ENCODE peak calls at places on chromosome 21, in nine cellular contexts. O, Z, Q, W, I, R, S, L and V are unnamed samples.

GRCh38 chr21:16395285-16395684 is 665.5 kb downstream of the USP25 start:
- DNase-seq in Q (no peak), Z (no peak), R (no peak), W (no peak), S (no peak), L (no peak), O (no peak), I (no peak), V (no peak)

GRCh38 chr21:26883768-26884167 is 38.6 kb upstream of the ADAMTS1 start:
- DNase-seq in O (no peak), R (no peak), L (no peak), I (no peak), S (no peak), W (no peak), Q (no peak), Z (peak), V (peak)

GRCh38 chr21:36769051-36769867 is 70.3 kb downstream of the SIM2 start:
- DNase-seq in S (no peak), I (no peak), L (no peak), R (peak), W (no peak), Q (peak), O (no peak), Z (peak), V (no peak)

GRCh38 chr21:14545906-14546480 is at the start of gene SAMSN1:
- DNase-seq in O (peak), S (no peak), Z (peak), W (no peak), I (peak), L (no peak), Q (no peak), R (no peak), V (no peak)

GRCh38 chr21:41024341-41025056 is 143.5 kb upstream of the BACE2 start:
- DNase-seq in O (no peak), S (no peak), R (peak), I (no peak), Q (no peak), Z (no peak), L (no peak), W (no peak), V (no peak)

GRCh38 chr21:16193758-16194606 is 464.2 kb downstream of the USP25 start:
- DNase-seq in W (peak), Z (peak), R (peak), O (peak), S (peak), Q (peak), L (peak), I (peak), V (peak)

GRCh38 chr21:37159053-37159776 is 86.2 kb downstream of the TTC3 start:
- DNase-seq in W (no peak), Z (no peak), R (no peak), Q (no peak), I (no peak), S (no peak), L (no peak), O (no peak), V (no peak)

GRCh38 chr21:35711213-35711612 is 349.1 kb downstream of the SETD4 start:
- DNase-seq in O (peak), S (no peak), L (no peak), I (no peak), R (no peak), W (no peak), Z (no peak), Q (no peak), V (no peak)

GRCh38 chr21:35840197-35840799 is 220.0 kb downstream of the SETD4 start:
- DNase-seq in Z (peak), O (peak), Q (peak), L (peak), W (peak), R (peak), I (peak), S (no peak), V (peak)

DNA sequence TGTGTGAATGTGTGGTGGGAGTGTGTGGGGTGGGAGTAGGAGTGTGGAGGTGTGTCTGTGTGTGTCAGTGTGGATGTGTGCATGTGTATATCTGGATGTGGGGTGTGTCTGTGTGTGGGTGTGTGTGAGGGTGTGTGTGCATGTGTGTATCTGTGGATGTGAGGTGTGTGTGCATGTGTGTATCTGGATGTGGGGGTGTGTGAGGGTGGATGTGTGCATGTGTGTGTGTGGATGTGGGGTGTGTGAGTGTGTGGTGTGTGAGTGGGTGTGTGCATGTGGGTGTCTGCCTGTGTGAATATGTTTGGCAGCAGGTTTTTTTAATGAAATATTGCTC is 106.1 kb downstream of the PDE9A start:
- DNase-seq in Z (no peak), Q (no peak), I (no peak), W (no peak), R (no peak), S (no peak), L (no peak), O (no peak), V (no peak)
- H3K4me3 ChIP-seq in Z (no peak), Q (no peak), I (no peak), W (no peak), R (no peak), S (no peak), L (no peak), O (no peak), V (no peak)

GRCh38 chr21:42524341-42525227 is 10.9 kb downstream of the SLC37A1 start:
- DNase-seq in L (no peak), Z (peak), W (peak), Q (peak), O (no peak), I (peak), R (peak), S (peak), V (no peak)
- H3K4me3 ChIP-seq in L (peak), Z (no peak), W (peak), Q (peak), O (no peak), I (peak), R (peak), S (peak), V (no peak)

GRCh38 chr21:39972471-39972870 is 105.2 kb downstream of the PCP4 start:
- DNase-seq in O (no peak), W (no peak), Q (no peak), L (no peak), I (no peak), S (no peak), R (no peak), Z (no peak), V (no peak)
- H3K4me3 ChIP-seq in O (no peak), W (no peak), Q (no peak), L (no peak), I (no peak), S (no peak), R (no peak), Z (no peak), V (no peak)

DNA sequence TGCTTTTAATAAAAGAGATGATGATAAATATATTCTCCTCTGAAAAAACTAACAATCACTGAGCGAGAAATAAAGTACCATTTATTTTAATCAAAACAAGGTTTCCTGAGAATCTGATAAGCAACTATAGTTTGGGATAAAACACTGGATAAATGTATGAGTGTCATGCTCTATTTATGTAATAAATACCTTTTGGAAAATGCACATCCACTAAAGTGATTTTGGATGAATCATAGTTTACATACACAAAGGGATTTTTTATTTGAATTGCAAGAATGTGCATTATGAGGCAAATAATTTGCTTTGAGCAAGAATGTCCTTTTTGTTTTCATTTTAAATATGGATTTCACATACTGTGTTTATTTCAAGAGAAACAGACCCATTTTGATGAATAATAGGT is 1483.5 kb downstream of the MRPL39 start:
- DNase-seq in Q (peak), S (no peak), R (no peak), I (no peak), L (no peak), O (no peak), W (no peak), Z (no peak), V (no peak)
- H3K4me3 ChIP-seq in Q (no peak), S (no peak), R (no peak), I (no peak), L (no peak), O (no peak), W (no peak), Z (no peak), V (no peak)

GRCh38 chr21:42515708-42516502 is 2.3 kb downstream of the SLC37A1 start:
- DNase-seq in Z (no peak), O (no peak), W (no peak), Q (no peak), I (peak), S (peak), R (no peak), L (no peak), V (no peak)
- H3K4me3 ChIP-seq in Z (no peak), O (no peak), W (peak), Q (no peak), I (no peak), S (no peak), R (no peak), L (no peak), V (no peak)

GRCh38 chr21:42407476-42407875 is 3.8 kb downstream of the UBASH3A start:
- DNase-seq in L (no peak), Z (no peak), W (no peak), O (no peak), R (no peak), S (no peak), I (no peak), Q (no peak), V (no peak)
- H3K4me3 ChIP-seq in L (no peak), Z (no peak), W (no peak), O (peak), R (no peak), S (no peak), I (no peak), Q (no peak), V (no peak)

GRCh38 chr21:18244721-18245486 is at the start of gene CHODL:
- DNase-seq in I (no peak), Q (peak), W (no peak), L (no peak), Z (no peak), S (no peak), R (peak), O (no peak), V (no peak)
- H3K4me3 ChIP-seq in I (peak), Q (no peak), W (no peak), L (no peak), Z (no peak), S (peak), R (peak), O (no peak), V (peak)

GRCh38 chr21:45129231-45129923 is 55.0 kb downstream of the ADARB1 start:
- DNase-seq in R (no peak), W (no peak), I (no peak), Q (peak), O (no peak), L (no peak), Z (no peak), S (peak), V (no peak)
- H3K4me3 ChIP-seq in R (no peak), W (no peak), I (no peak), Q (no peak), O (no peak), L (no peak), Z (no peak), S (peak), V (no peak)

GRCh38 chr21:33586927-33587326 is 1.6 kb downstream of the DONSON start:
- DNase-seq in R (no peak), Q (no peak), L (no peak), Z (no peak), W (no peak), I (no peak), O (no peak), S (no peak), V (no peak)

GRCh38 chr21:33587792-33588484 is 546 bp downstream of the DONSON start:
- DNase-seq in W (peak), Z (peak), S (peak), Q (peak), I (peak), O (peak), R (peak), L (peak), V (no peak)

GRCh38 chr21:33584455-33584854 is 4.0 kb downstream of the DONSON start:
- DNase-seq in Z (no peak), Q (no peak), I (no peak), O (no peak), S (no peak), W (no peak), L (no peak), R (no peak), V (no peak)

DNA sequence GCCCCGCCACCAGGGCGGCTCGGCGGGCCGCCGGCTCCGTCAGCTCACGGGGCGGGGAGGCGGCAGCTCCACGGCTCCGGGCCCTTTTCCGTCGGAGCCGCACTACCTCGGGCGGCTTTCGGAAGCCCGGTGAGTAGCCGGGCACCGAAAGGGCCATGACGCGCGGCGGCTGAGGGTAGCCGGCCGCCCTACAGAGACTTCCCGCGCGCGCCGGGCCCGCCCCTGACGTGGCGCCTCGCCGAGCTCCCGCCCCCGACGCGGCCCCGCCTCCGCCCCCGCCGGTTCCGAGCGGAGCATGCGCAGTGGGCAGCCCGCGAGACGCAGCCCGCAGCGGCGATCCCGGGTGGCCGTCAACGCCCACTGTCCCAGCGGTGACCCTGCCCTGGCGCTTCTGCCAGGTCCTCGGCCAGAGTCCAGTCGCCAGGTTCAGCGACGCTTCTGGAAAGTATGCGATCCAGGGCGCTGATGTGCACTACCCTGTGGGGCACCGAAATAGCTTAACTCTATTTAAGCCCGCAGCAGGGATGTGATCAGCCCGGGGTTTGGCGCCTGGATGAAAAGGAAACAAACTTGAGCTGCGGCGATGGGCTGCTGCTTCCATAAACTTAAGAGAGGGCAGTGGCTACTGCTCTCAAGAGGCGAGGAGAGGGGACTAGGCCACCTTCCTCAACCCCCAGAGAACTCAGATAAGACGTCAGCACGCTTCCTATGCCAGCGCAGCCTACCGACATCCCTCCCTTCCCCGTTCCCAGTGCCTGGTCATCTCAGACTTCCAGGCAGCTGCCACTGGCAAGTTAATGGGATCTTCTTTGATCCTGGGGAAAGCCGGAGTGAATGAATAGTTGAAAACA is at the start of gene DONSON:
- DNase-seq in Z (peak), R (peak), Q (peak), S (peak), L (peak), W (peak), I (peak), O (peak), V (peak)
- H3K4me3 ChIP-seq in Z (peak), R (peak), Q (peak), S (peak), L (peak), W (peak), I (peak), O (peak), V (peak)